ENCODE peak calls at places on chromosomes 12 and 14, in ten cellular contexts. One of them, this sample, is unnamed.

GRCh38 chr14:43803076-43803689 is 703.9 kb downstream of the FSCB start:
- DNase-seq in neural progenitor cell: no peak
- DNase-seq in uterus: no peak
- DNase-seq in DND-41: peak; percentile 59
- DNase-seq in lower leg skin: no peak
- DNase-seq in AG09309: no peak
- DNase-seq in CD8-positive, alpha-beta T cell: no peak
- DNase-seq in A673: no peak
- DNase-seq in astrocyte of the cerebellum: no peak
- DNase-seq in esophagus squamous epithelium: no peak
- DNase-seq in this sample: no peak

GRCh38 chr12:22414742-22415141 is 80.2 kb upstream of the ST8SIA1 start:
- DNase-seq in neural progenitor cell: no peak
- DNase-seq in uterus: no peak
- DNase-seq in DND-41: no peak
- DNase-seq in lower leg skin: no peak
- DNase-seq in AG09309: no peak
- DNase-seq in CD8-positive, alpha-beta T cell: no peak
- DNase-seq in A673: no peak
- DNase-seq in astrocyte of the cerebellum: no peak
- DNase-seq in esophagus squamous epithelium: no peak
- DNase-seq in this sample: no peak

GRCh38 chr12:113285679-113286645 is 48.9 kb downstream of the SLC8B1 start:
- DNase-seq in neural progenitor cell: no peak
- DNase-seq in uterus: no peak
- DNase-seq in DND-41: no peak
- DNase-seq in lower leg skin: no peak
- DNase-seq in AG09309: no peak
- DNase-seq in CD8-positive, alpha-beta T cell: no peak
- DNase-seq in A673: no peak
- DNase-seq in astrocyte of the cerebellum: no peak
- DNase-seq in esophagus squamous epithelium: no peak
- DNase-seq in this sample: no peak

GRCh38 chr14:68781161-68782021 is 11.5 kb downstream of the ZFP36L1 start:
- DNase-seq in neural progenitor cell: no peak
- DNase-seq in uterus: peak; percentile 50
- DNase-seq in DND-41: peak; percentile 40
- DNase-seq in lower leg skin: no peak
- DNase-seq in AG09309: no peak
- DNase-seq in CD8-positive, alpha-beta T cell: peak; percentile 55
- DNase-seq in A673: no peak
- DNase-seq in astrocyte of the cerebellum: no peak
- DNase-seq in esophagus squamous epithelium: no peak
- DNase-seq in this sample: no peak

GRCh38 chr12:51973560-51973959 is 22.1 kb downstream of the ACVR1B start:
- DNase-seq in neural progenitor cell: no peak
- DNase-seq in uterus: no peak
- DNase-seq in DND-41: no peak
- DNase-seq in lower leg skin: no peak
- DNase-seq in AG09309: peak; percentile 39
- DNase-seq in CD8-positive, alpha-beta T cell: no peak
- DNase-seq in A673: no peak
- DNase-seq in astrocyte of the cerebellum: no peak
- DNase-seq in esophagus squamous epithelium: no peak
- DNase-seq in this sample: no peak

GRCh38 chr12:19869413-19869812 is 430.1 kb downstream of the AEBP2 start:
- DNase-seq in neural progenitor cell: no peak
- DNase-seq in uterus: no peak
- DNase-seq in DND-41: no peak
- DNase-seq in lower leg skin: no peak
- DNase-seq in AG09309: no peak
- DNase-seq in CD8-positive, alpha-beta T cell: no peak
- DNase-seq in A673: no peak
- DNase-seq in astrocyte of the cerebellum: no peak
- DNase-seq in esophagus squamous epithelium: no peak
- DNase-seq in this sample: no peak

GRCh38 chr12:52087961-52088820 is 8.7 kb downstream of the SMIM41 start:
- DNase-seq in neural progenitor cell: no peak
- DNase-seq in uterus: no peak
- DNase-seq in DND-41: peak; percentile 62
- DNase-seq in lower leg skin: no peak
- DNase-seq in AG09309: no peak
- DNase-seq in CD8-positive, alpha-beta T cell: no peak
- DNase-seq in A673: no peak
- DNase-seq in astrocyte of the cerebellum: no peak
- DNase-seq in esophagus squamous epithelium: no peak
- DNase-seq in this sample: no peak

GRCh38 chr14:52461721-52462120 is 90.6 kb downstream of the TXNDC16 start:
- DNase-seq in neural progenitor cell: no peak
- DNase-seq in uterus: no peak
- DNase-seq in DND-41: no peak
- DNase-seq in lower leg skin: no peak
- DNase-seq in AG09309: no peak
- DNase-seq in CD8-positive, alpha-beta T cell: no peak
- DNase-seq in A673: no peak
- DNase-seq in astrocyte of the cerebellum: no peak
- DNase-seq in esophagus squamous epithelium: no peak
- DNase-seq in this sample: no peak

GRCh38 chr12:124778411-124778810 is 85.3 kb downstream of the SCARB1 start:
- DNase-seq in neural progenitor cell: no peak
- DNase-seq in uterus: no peak
- DNase-seq in DND-41: peak; percentile 41
- DNase-seq in lower leg skin: no peak
- DNase-seq in AG09309: no peak
- DNase-seq in CD8-positive, alpha-beta T cell: no peak
- DNase-seq in A673: no peak
- DNase-seq in astrocyte of the cerebellum: no peak
- DNase-seq in esophagus squamous epithelium: no peak
- DNase-seq in this sample: no peak

GRCh38 chr12:124779161-124780141 is 84.2 kb downstream of the SCARB1 start:
- DNase-seq in neural progenitor cell: no peak
- DNase-seq in uterus: no peak
- DNase-seq in DND-41: no peak
- DNase-seq in lower leg skin: no peak
- DNase-seq in AG09309: no peak
- DNase-seq in CD8-positive, alpha-beta T cell: no peak
- DNase-seq in A673: no peak
- DNase-seq in astrocyte of the cerebellum: no peak
- DNase-seq in esophagus squamous epithelium: no peak
- DNase-seq in this sample: no peak

GRCh38 chr12:124782132-124782531 is 81.5 kb downstream of the SCARB1 start:
- DNase-seq in neural progenitor cell: no peak
- DNase-seq in uterus: no peak
- DNase-seq in DND-41: no peak
- DNase-seq in lower leg skin: no peak
- DNase-seq in AG09309: no peak
- DNase-seq in CD8-positive, alpha-beta T cell: no peak
- DNase-seq in A673: no peak
- DNase-seq in astrocyte of the cerebellum: no peak
- DNase-seq in esophagus squamous epithelium: no peak
- DNase-seq in this sample: no peak

GRCh38 chr12:124780752-124781685 is 82.6 kb downstream of the SCARB1 start:
- DNase-seq in neural progenitor cell: no peak
- DNase-seq in uterus: no peak
- DNase-seq in DND-41: no peak
- DNase-seq in lower leg skin: no peak
- DNase-seq in AG09309: no peak
- DNase-seq in CD8-positive, alpha-beta T cell: no peak
- DNase-seq in A673: no peak
- DNase-seq in astrocyte of the cerebellum: no peak
- DNase-seq in esophagus squamous epithelium: no peak
- DNase-seq in this sample: no peak

DNA sequence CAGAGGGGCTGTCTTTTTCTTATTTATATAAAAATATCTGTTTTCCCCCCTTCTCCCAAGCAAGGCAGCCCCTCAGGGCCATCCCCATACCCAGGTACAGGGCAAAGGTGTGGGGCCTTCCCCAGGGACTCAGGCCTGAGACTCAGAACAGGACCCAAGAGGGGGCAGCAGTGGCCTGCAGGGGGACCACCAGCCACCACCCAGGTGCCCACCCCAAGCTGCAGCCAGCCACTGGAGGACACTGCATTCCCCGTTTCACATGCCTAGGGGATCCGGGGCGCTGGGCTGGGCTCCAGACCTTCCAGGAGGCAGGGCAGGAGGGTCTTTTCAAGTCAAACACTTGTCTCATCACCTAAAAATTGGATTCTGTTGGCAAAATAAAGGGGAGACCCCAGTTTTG is 83.3 kb downstream of the SCARB1 start:
- DNase-seq in neural progenitor cell: peak; percentile 44
- DNase-seq in uterus: no peak
- DNase-seq in DND-41: no peak
- DNase-seq in lower leg skin: no peak
- DNase-seq in AG09309: no peak
- DNase-seq in CD8-positive, alpha-beta T cell: no peak
- DNase-seq in A673: no peak
- DNase-seq in astrocyte of the cerebellum: no peak
- DNase-seq in esophagus squamous epithelium: no peak
- DNase-seq in this sample: no peak
- TF ChIP-seq CTCF in neural progenitor cell: peak; percentile 35
- TF ChIP-seq CTCF in uterus: no peak
- TF ChIP-seq CTCF in DND-41: no peak
- TF ChIP-seq CTCF in lower leg skin: no peak
- TF ChIP-seq CTCF in AG09309: no peak
- TF ChIP-seq CTCF in CD8-positive, alpha-beta T cell: no peak
- TF ChIP-seq CTCF in A673: no peak
- TF ChIP-seq CTCF in astrocyte of the cerebellum: no peak
- TF ChIP-seq CTCF in esophagus squamous epithelium: no peak
- TF ChIP-seq CTCF in this sample: no peak

DNA sequence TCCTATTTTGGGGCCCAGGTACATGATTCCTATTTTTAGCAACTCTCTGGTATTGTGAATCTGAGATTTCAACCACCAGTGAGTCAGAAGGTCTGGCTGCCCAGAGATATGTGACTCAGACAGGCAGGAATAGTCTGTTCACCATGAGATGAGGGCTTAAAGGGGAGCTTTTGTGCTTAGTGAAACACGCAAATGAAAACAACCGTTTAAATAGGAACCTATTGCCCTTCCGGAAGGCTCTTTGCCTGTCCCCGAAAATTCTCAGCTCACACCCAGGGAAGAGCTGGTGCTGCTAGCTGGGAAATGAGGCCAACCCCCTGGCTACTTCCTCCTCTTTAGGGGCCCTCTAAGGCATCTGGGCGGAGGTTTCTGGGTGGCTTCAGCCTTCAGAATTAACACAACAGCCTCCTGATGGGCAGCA is 283.6 kb downstream of the CACNA1C start:
- DNase-seq in neural progenitor cell: no peak
- DNase-seq in uterus: peak; percentile 84
- DNase-seq in DND-41: no peak
- DNase-seq in lower leg skin: no peak
- DNase-seq in AG09309: peak; percentile 91
- DNase-seq in CD8-positive, alpha-beta T cell: no peak
- DNase-seq in A673: peak; percentile 61
- DNase-seq in astrocyte of the cerebellum: peak; percentile 87
- DNase-seq in esophagus squamous epithelium: no peak
- DNase-seq in this sample: peak; percentile 93
- H3K4me3 ChIP-seq in neural progenitor cell: no peak overlapping the region
- H3K4me3 ChIP-seq in uterus: no peak overlapping the region
- H3K4me3 ChIP-seq in DND-41: no peak overlapping the region
- H3K4me3 ChIP-seq in lower leg skin: no peak overlapping the region
- H3K4me3 ChIP-seq in AG09309: no peak overlapping the region
- H3K4me3 ChIP-seq in CD8-positive, alpha-beta T cell: no peak overlapping the region
- H3K4me3 ChIP-seq in A673: no peak overlapping the region
- H3K4me3 ChIP-seq in astrocyte of the cerebellum: no peak overlapping the region
- H3K4me3 ChIP-seq in esophagus squamous epithelium: no peak overlapping the region
- H3K4me3 ChIP-seq in this sample: no peak overlapping the region

DNA sequence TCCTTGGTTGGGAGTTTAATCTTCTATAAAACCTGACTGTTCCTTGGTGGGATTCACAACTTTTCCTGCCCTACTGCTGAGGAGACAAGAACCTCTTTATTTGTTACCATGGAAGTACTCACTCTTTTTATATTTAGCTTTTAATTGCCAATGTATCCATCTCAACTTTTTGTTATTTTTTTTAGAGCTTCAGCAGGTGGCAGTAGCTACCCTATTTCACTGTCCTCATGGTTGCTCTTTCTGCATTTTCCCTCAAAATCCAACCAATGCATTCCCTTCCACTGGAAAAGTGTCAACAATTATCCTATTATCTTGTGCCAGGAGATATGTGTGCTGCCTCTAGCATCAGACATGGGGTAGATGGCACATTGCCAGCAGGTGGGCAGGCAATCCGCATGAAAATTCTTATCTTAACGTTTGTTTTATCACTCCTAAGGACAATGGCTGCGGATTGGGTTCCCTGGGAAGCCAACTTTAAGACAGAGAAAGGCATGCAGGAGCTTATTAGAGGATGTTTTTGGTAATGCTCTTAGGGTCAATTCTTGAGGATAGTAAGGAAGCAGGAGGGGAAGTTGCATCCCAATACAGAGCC is 406.4 kb downstream of the SNAPC1 start:
- DNase-seq in neural progenitor cell: no peak
- DNase-seq in uterus: no peak
- DNase-seq in DND-41: no peak
- DNase-seq in lower leg skin: no peak
- DNase-seq in AG09309: no peak
- DNase-seq in CD8-positive, alpha-beta T cell: no peak
- DNase-seq in A673: peak; percentile 52
- DNase-seq in astrocyte of the cerebellum: no peak
- DNase-seq in esophagus squamous epithelium: no peak
- DNase-seq in this sample: no peak
- TF ChIP-seq CTCF in neural progenitor cell: peak; percentile 44
- TF ChIP-seq CTCF in uterus: no peak
- TF ChIP-seq CTCF in DND-41: no peak
- TF ChIP-seq CTCF in lower leg skin: no peak
- TF ChIP-seq CTCF in AG09309: peak; percentile 17
- TF ChIP-seq CTCF in CD8-positive, alpha-beta T cell: no peak
- TF ChIP-seq CTCF in A673: peak; percentile 49
- TF ChIP-seq CTCF in astrocyte of the cerebellum: no peak
- TF ChIP-seq CTCF in esophagus squamous epithelium: no peak
- TF ChIP-seq CTCF in this sample: no peak

DNA sequence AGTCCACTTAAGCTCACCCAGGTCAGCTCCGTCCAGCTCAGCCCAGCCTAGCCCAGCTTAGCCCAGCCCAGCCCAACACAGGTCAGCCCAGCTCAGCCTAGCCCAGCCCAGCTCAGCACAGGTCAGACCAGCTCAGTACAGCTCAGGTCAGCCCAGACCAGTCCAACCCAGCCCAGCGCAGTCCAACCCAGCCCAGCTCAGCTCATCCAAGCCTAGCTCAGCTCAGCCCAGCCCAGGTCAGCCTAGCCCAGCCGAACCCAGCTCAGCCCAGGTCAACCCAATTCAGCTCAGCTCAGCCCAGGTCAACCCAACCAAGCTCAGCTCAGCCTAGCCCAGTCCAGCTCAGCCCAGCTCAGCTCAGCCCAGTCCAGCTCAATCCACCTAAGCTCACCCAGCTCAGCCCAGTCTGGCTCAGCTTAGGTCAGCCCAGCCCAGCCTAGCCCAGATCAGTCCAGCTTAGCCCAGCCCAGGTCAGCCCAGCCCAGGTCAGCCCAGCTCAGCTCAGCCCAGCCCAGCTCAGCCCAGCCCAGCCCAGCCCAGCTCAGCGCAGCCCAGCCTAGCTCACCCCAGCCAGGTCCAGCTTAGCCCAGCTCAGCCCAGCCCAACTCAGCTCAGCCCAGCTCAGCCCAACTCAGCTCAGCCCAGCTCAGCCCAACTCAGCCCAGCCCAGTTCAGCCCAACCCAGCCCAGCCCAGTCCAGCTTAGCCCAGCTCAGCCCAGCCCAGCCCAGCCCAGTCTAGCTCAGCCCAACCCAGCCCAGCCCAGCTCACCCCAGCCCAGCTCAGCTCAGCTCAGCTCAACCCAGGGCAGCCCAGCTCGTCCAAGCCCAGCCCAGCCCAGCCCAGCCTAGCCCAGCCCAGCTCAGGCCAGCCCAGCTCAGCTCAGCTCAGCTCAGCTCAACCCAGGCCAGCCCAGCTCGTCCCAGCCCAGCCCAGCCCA is 184.0 kb downstream of the TMEM121 start:
- DNase-seq in neural progenitor cell: no peak
- DNase-seq in uterus: no peak
- DNase-seq in DND-41: peak; percentile 19
- DNase-seq in lower leg skin: no peak
- DNase-seq in AG09309: no peak
- DNase-seq in CD8-positive, alpha-beta T cell: no peak
- DNase-seq in A673: no peak
- DNase-seq in astrocyte of the cerebellum: no peak
- DNase-seq in esophagus squamous epithelium: no peak
- DNase-seq in this sample: no peak
- H3K4me3 ChIP-seq in neural progenitor cell: no peak overlapping the region
- H3K4me3 ChIP-seq in uterus: no peak overlapping the region
- H3K4me3 ChIP-seq in DND-41: no peak overlapping the region
- H3K4me3 ChIP-seq in lower leg skin: no peak overlapping the region
- H3K4me3 ChIP-seq in AG09309: no peak overlapping the region
- H3K4me3 ChIP-seq in CD8-positive, alpha-beta T cell: no peak overlapping the region
- H3K4me3 ChIP-seq in A673: no peak overlapping the region
- H3K4me3 ChIP-seq in astrocyte of the cerebellum: no peak overlapping the region
- H3K4me3 ChIP-seq in esophagus squamous epithelium: no peak overlapping the region
- H3K4me3 ChIP-seq in this sample: no peak overlapping the region

This sample was measured in HFF-Myc.